ENCODE peak calls at places on chromosome 4, in five cellular contexts. P is cardiac fibroblast, F is lung, X is adrenal gland, M is endodermal cell. T is an unnamed sample.

GRCh38 chr4:146333187-146333894 is 119.0 kb downstream of the REELD1 start:
- DNase-seq in P (peak; percentile 41), X (no peak), F (no peak), M (no peak), T (peak; percentile 68)

GRCh38 chr4:1239141-1239948 is 9.6 kb downstream of the CTBP1 start:
- DNase-seq in F (no peak), M (no peak), X (peak; percentile 28), P (no peak), T (no peak)

GRCh38 chr4:59571805-59572430 is 1628.2 kb upstream of the ADGRL3 start:
- DNase-seq in P (no peak), M (no peak), F (no peak), X (no peak), T (no peak)

GRCh38 chr4:47002593-47002992 is 9.2 kb upstream of the GABRA4 start:
- DNase-seq in P (peak; percentile 7), M (no peak), F (no peak), X (no peak), T (peak; percentile 79)

GRCh38 chr4:38512840-38513239 is 151.2 kb upstream of the KLF3 start:
- DNase-seq in M (no peak), P (no peak), F (no peak), X (no peak), T (no peak)

GRCh38 chr4:148054275-148054674 is 322.4 kb downstream of the ARHGAP10 start:
- DNase-seq in P (no peak), M (no peak), X (no peak), F (no peak), T (no peak)

GRCh38 chr4:123676550-123677229 is 280.1 kb downstream of the SPRY1 start:
- DNase-seq in F (no peak), M (no peak), X (no peak), P (no peak), T (no peak)

GRCh38 chr4:150578745-150579470 is 3.0 kb upstream of the MAB21L2 start:
- DNase-seq in P (peak; percentile 20), X (no peak), F (no peak), M (peak; percentile 74), T (peak; percentile 57)

GRCh38 chr4:169337510-169337909 is 66.8 kb upstream of the SH3RF1 start:
- DNase-seq in M (no peak), F (no peak), X (no peak), P (peak; percentile 91), T (peak; percentile 98)

GRCh38 chr4:8261851-8262535 is 7.6 kb upstream of the HTRA3 start:
- DNase-seq in P (no peak), M (no peak), X (no peak), F (no peak), T (peak; percentile 25)

GRCh38 chr4:185039508-185040273 is 21.4 kb downstream of the HELT start:
- DNase-seq in X (peak; percentile 65), M (peak; percentile 78), F (peak; percentile 67), P (peak; percentile 80), T (peak; percentile 68)

GRCh38 chr4:103091601-103092223 is 7.9 kb downstream of the BDH2 start:
- DNase-seq in P (peak; percentile 85), X (peak; percentile 60), F (no peak), M (peak; percentile 69), T (peak; percentile 79)

GRCh38 chr4:161664740-161665139 is 499.1 kb downstream of the FSTL5 start:
- DNase-seq in F (no peak), M (no peak), P (no peak), X (no peak), T (no peak)

GRCh38 chr4:155543126-155543765 is 123.4 kb upstream of the GUCY1A1 start:
- DNase-seq in X (peak; percentile 7), P (peak; percentile 49), M (no peak), F (no peak), T (peak; percentile 83)

GRCh38 chr4:8340721-8341680 is 71.4 kb downstream of the HTRA3 start:
- DNase-seq in X (no peak), F (no peak), P (peak; percentile 40), M (peak; percentile 31), T (no peak)

GRCh38 chr4:181671672-181672071 is 571.5 kb upstream of the TENM3 start:
- DNase-seq in F (no peak), P (no peak), M (no peak), X (no peak), T (no peak)

GRCh38 chr4:3368841-3369760 is 72.7 kb upstream of the HGFAC start:
- DNase-seq in P (no peak), M (no peak), F (no peak), X (no peak), T (no peak)

GRCh38 chr4:23962462-23962861 is 72.6 kb upstream of the PPARGC1A start:
- DNase-seq in X (no peak), F (no peak), P (no peak), M (no peak), T (no peak)

GRCh38 chr4:151644625-151645024 is 116.2 kb downstream of the GATB start:
- DNase-seq in M (peak; percentile 89), P (no peak), F (no peak), X (no peak), T (no peak)

GRCh38 chr4:56148428-56148827 is 199.7 kb downstream of the CEP135 start:
- DNase-seq in X (no peak), M (no peak), F (no peak), P (no peak), T (no peak)

GRCh38 chr4:11427201-11427996 is 1.3 kb downstream of the HS3ST1 start:
- DNase-seq in M (peak; percentile 75), X (no peak), P (no peak), F (no peak), T (no peak)

GRCh38 chr4:100295792-100296191 is 105.5 kb upstream of the DDIT4L start:
- DNase-seq in M (no peak), F (no peak), X (no peak), P (peak; percentile 51), T (peak; percentile 56)

GRCh38 chr4:813900-814299 is 12.0 kb downstream of the CPLX1 start:
- DNase-seq in M (peak; percentile 73), P (no peak), X (peak; percentile 36), F (no peak), T (no peak)

GRCh38 chr4:137065306-137065705 is 467.0 kb downstream of the PCDH18 start:
- DNase-seq in P (peak; percentile 41), M (no peak), F (no peak), X (no peak), T (peak; percentile 49)

GRCh38 chr4:109040441-109040840 is 262.0 kb downstream of the COL25A1 start:
- DNase-seq in M (no peak), P (no peak), X (no peak), F (no peak), T (no peak)

GRCh38 chr4:88415982-88416381 is 37.3 kb downstream of the HERC6 start:
- DNase-seq in P (no peak), M (no peak), F (no peak), X (no peak), T (no peak)

GRCh38 chr4:1357356-1358248 is 10.6 kb downstream of the UVSSA start:
- DNase-seq in P (no peak), X (no peak), F (no peak), M (no peak), T (no peak)

T was measured in IMR-90.